ENCODE peak calls at places on chromosome 22, in seven cellular contexts. E is GM12878, P is K562, V is SK-N-SH, L is HepG2, Y is H1, M is HCT116. Z is an unnamed sample.

GRCh38 chr22:21016644-21017420 is 1.9 kb downstream of the P2RX6 start:
- DNase-seq in L (no peak), Y (no peak), M (no peak), E (no peak), V (peak; percentile 16), P (no peak), Z (no peak)

GRCh38 chr22:37610480-37611148 is 2.0 kb downstream of the GGA1 start:
- DNase-seq in E (no peak), M (no peak), V (no peak), P (peak; percentile 47), Y (no peak), L (no peak), Z (no peak)

GRCh38 chr22:47300698-47301405 is 538.4 kb downstream of the TBC1D22A start:
- DNase-seq in V (peak; percentile 3), M (no peak), Y (no peak), P (no peak), E (no peak), L (no peak), Z (no peak)

GRCh38 chr22:25722223-25723015 is 19.6 kb upstream of the MYO18B start:
- DNase-seq in M (no peak), Y (no peak), V (no peak), L (no peak), E (no peak), P (no peak), Z (no peak)

GRCh38 chr22:36541831-36542391 is 12.9 kb upstream of the EIF3D start:
- DNase-seq in Y (no peak), V (no peak), P (peak; percentile 74), M (peak; percentile 64), E (no peak), L (no peak), Z (no peak)

GRCh38 chr22:26707581-26707980 is 50.2 kb downstream of the MIAT start:
- DNase-seq in L (no peak), Y (no peak), V (no peak), E (no peak), P (no peak), M (no peak), Z (peak; percentile 75)

GRCh38 chr22:26679003-26679629 is 21.7 kb downstream of the MIAT start:
- DNase-seq in Y (peak; percentile 94), M (peak; percentile 53), E (peak; percentile 53), P (peak; percentile 78), L (peak; percentile 43), V (peak; percentile 83), Z (peak; percentile 56)

GRCh38 chr22:28600546-28601143 is 79.0 kb downstream of the TTC28 start:
- DNase-seq in E (no peak), Y (no peak), L (peak; percentile 53), M (peak; percentile 24), V (peak; percentile 25), P (peak; percentile 48), Z (no peak)

GRCh38 chr22:35892192-35892591 is 136.4 kb downstream of the RBFOX2 start:
- DNase-seq in E (no peak), L (no peak), P (peak; percentile 14), Y (no peak), M (no peak), V (no peak), Z (no peak)

GRCh38 chr22:23256986-23257888 is 76.9 kb downstream of the BCR start:
- DNase-seq in M (no peak), V (no peak), Y (no peak), E (no peak), L (no peak), P (no peak), Z (no peak)

DNA sequence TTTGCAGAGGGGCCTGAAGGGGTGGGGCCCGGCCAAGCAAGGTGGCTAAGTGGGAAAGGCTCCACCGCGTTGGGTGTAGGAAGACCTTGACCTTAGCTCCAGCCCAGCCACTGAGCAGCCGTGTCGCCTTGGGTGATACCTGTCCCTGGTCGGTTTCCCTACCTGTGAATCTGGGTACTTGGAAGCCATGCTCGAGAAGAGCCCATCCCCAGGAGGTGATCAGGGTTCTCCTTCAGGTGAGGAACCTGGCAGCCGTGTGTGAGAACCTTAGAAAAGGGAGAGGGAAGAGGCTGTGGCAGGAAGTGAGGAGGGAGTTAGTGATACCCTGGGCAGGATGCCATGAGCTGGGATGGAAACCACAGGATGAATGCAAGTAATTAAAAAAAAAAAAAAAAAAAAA is 21.6 kb downstream of the PPARA start:
- DNase-seq in L (no peak), V (no peak), P (no peak), M (peak; percentile 15), E (no peak), Y (no peak), Z (no peak)
- TF ChIP-seq JUND in L (no peak), V (no peak), P (no peak), M (no peak), E (no peak), Y (no peak), Z (no peak)

GRCh38 chr22:29944339-29944738 is 61.4 kb downstream of the MTMR3 start:
- DNase-seq in E (no peak), P (no peak), L (no peak), M (no peak), V (no peak), Y (no peak), Z (no peak)
- TF ChIP-seq JUND in E (no peak), P (no peak), L (no peak), M (no peak), V (peak; percentile 17), Y (no peak), Z (no peak)

DNA sequence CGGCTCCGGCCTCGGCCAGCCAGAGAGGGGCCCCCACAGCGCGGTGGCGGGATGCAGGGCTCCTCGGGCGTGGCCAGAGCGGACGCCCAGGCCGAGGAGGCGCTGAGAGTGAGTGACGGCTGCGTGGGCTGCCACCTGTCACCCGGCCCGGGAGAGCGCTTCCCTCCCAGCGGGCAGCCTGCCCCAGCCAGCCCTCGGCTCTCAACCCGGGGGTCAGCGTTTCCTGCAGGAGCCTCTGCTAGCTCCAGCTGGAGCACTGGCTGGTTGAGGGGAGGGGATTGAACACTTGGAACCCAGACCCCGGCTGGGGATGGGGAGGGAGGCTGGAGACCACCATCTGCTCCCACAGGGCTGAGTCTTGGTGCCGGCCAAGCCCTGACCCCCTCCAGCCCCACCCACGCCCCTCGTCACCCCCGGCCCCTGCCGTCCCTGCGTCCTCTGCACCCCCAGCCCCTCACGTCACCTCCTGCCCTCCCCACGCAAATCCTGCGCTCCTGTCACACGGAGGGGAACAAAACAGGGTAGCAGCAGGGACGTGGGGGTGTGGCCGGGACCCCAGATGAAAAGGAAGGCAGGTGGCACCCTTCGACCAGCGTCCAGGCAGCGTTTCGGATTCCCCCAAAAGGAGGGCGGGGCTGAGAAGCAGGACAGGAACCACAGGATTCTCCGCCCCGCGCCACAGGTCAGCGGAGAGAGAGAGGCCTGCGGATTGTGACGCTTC is 156.9 kb downstream of the BRD1 start:
- DNase-seq in L (no peak), M (no peak), Y (peak; percentile 70), P (no peak), E (no peak), V (peak; percentile 63), Z (no peak)
- TF ChIP-seq JUND in L (no peak), M (no peak), Y (no peak), P (no peak), E (no peak), V (no peak), Z (no peak)

GRCh38 chr22:30238136-30238535 is 8.4 kb downstream of the LIF start:
- DNase-seq in L (no peak), P (no peak), M (no peak), E (no peak), Y (no peak), V (no peak), Z (no peak)

GRCh38 chr22:30238661-30239420 is 7.7 kb downstream of the LIF start:
- DNase-seq in L (no peak), V (no peak), M (no peak), E (no peak), P (peak; percentile 65), Y (no peak), Z (no peak)

GRCh38 chr22:30241576-30242371 is 4.8 kb downstream of the LIF start:
- DNase-seq in Y (no peak), E (no peak), P (no peak), M (no peak), L (no peak), V (no peak), Z (no peak)

GRCh38 chr22:30240541-30241417 is 5.8 kb downstream of the LIF start:
- DNase-seq in L (no peak), M (no peak), E (no peak), V (no peak), P (no peak), Y (no peak), Z (no peak)

GRCh38 chr22:30239421-30240405 is 6.8 kb downstream of the LIF start:
- DNase-seq in P (no peak), V (no peak), E (no peak), Y (no peak), M (no peak), L (no peak), Z (no peak)
- TF ChIP-seq JUND in P (no peak), V (no peak), E (no peak), Y (no peak), M (no peak), L (no peak), Z (no peak)

GRCh38 chr22:48475661-48476345 is 1351.9 kb downstream of the BRD1 start:
- DNase-seq in M (no peak), Y (no peak), L (no peak), V (no peak), P (no peak), E (no peak), Z (no peak)
- TF ChIP-seq JUND in M (no peak), Y (no peak), L (no peak), V (no peak), P (no peak), E (no peak), Z (no peak)

GRCh38 chr22:32957093-32957835 is 100.9 kb downstream of the SYN3 start:
- DNase-seq in M (no peak), E (no peak), L (no peak), V (peak; percentile 66), P (no peak), Y (no peak), Z (no peak)

GRCh38 chr22:32958021-32958420 is 100.2 kb downstream of the SYN3 start:
- DNase-seq in M (no peak), Y (no peak), P (no peak), L (no peak), E (no peak), V (peak; percentile 36), Z (no peak)
- TF ChIP-seq JUND in M (no peak), Y (no peak), P (no peak), L (no peak), E (no peak), V (no peak), Z (no peak)

GRCh38 chr22:41589260-41589600 is 410 bp downstream of the PMM1 start:
- DNase-seq in M (no peak), L (no peak), P (peak; percentile 39), V (peak; percentile 55), E (no peak), Y (peak; percentile 59), Z (no peak)
- TF ChIP-seq JUND in M (no peak), L (no peak), P (no peak), V (no peak), E (no peak), Y (no peak), Z (no peak)

GRCh38 chr22:39664485-39665200 is 94.1 kb downstream of the CACNA1I start:
- DNase-seq in L (no peak), E (no peak), V (peak; percentile 49), M (no peak), P (peak; percentile 76), Y (peak; percentile 90), Z (peak; percentile 89)
- TF ChIP-seq JUND in L (no peak), E (no peak), V (no peak), M (no peak), P (no peak), Y (no peak), Z (no peak)

GRCh38 chr22:22184277-22184807 is 60.2 kb upstream of the VPREB1 start:
- DNase-seq in Y (no peak), P (no peak), E (no peak), V (no peak), M (no peak), L (no peak), Z (no peak)
- TF ChIP-seq JUND in Y (no peak), P (no peak), E (no peak), V (no peak), M (no peak), L (no peak), Z (no peak)